ENCODE peak calls at places on chromosomes 3 and 15, in ten cellular contexts. I, U, P, H, J, X, R, F, N and V are unnamed samples.
A peak's percentile ranks its signal among the peaks of the same experiment; 100 is the strongest.

GRCh38 chr3:105970283-105970682 is 101.5 kb upstream of the CBLB start:
- DNase-seq in I (peak; percentile 29), U (peak; percentile 11), P (peak; percentile 80), H (no peak), J (peak; percentile 85), X (peak; percentile 55), R (peak; percentile 96), F (no peak), N (peak; percentile 96), V (peak; percentile 95)

GRCh38 chr3:132972333-132972732 is 65.9 kb upstream of the TMEM108 start:
- DNase-seq in I (no peak), U (no peak), P (peak; percentile 51), H (no peak), J (no peak), X (no peak), R (peak; percentile 42), F (no peak), N (peak; percentile 23), V (no peak)

GRCh38 chr15:29270169-29270955 is 740 bp upstream of the NSMCE3 start:
- DNase-seq in I (peak; percentile 8), U (no peak), P (peak; percentile 28), H (no peak), J (no peak), X (no peak), R (peak; percentile 54), F (no peak), N (peak; percentile 54), V (no peak)

GRCh38 chr15:33013827-33014445 is 180.6 kb downstream of the FMN1 start:
- DNase-seq in I (no peak), U (no peak), P (peak; percentile 88), H (no peak), J (no peak), X (no peak), R (peak; percentile 50), F (no peak), N (peak; percentile 27), V (peak; percentile 75)

GRCh38 chr3:30012941-30013543 is 593.4 kb upstream of the TGFBR2 start:
- DNase-seq in I (peak; percentile 69), U (peak; percentile 87), P (peak; percentile 58), H (peak; percentile 85), J (peak; percentile 89), X (peak; percentile 46), R (peak; percentile 84), F (peak; percentile 61), N (peak; percentile 81), V (peak; percentile 82)

GRCh38 chr3:126290325-126290724 is 66.9 kb downstream of the KLF15 start:
- DNase-seq in I (no peak), U (no peak), P (no peak), H (no peak), J (peak; percentile 42), X (no peak), R (no peak), F (no peak), N (no peak), V (no peak)

GRCh38 chr3:13135811-13136321 is 62.6 kb upstream of the IQSEC1 start:
- DNase-seq in I (no peak), U (no peak), P (no peak), H (no peak), J (peak; percentile 78), X (peak; percentile 34), R (no peak), F (no peak), N (no peak), V (no peak)

GRCh38 chr15:55694652-55695150 is 48.3 kb downstream of the PRTG start:
- DNase-seq in I (no peak), U (peak; percentile 59), P (no peak), H (peak; percentile 57), J (no peak), X (no peak), R (no peak), F (no peak), N (no peak), V (no peak)

GRCh38 chr3:194574639-194575483 is 58.4 kb downstream of the TMEM44 start:
- DNase-seq in I (no peak), U (no peak), P (peak; percentile 57), H (no peak), J (no peak), X (no peak), R (peak; percentile 82), F (no peak), N (peak; percentile 84), V (peak; percentile 41)

GRCh38 chr15:65451989-65452388 is 29.2 kb upstream of the IGDCC4 start:
- DNase-seq in I (no peak), U (no peak), P (no peak), H (no peak), J (no peak), X (no peak), R (no peak), F (no peak), N (no peak), V (no peak)

GRCh38 chr3:184155644-184156521 is 706 bp downstream of the DVL3 start:
- DNase-seq in I (peak; percentile 52), U (peak; percentile 52), P (peak; percentile 48), H (peak; percentile 62), J (peak; percentile 90), X (no peak), R (no peak), F (peak; percentile 46), N (no peak), V (peak; percentile 42)

GRCh38 chr3:60742606-60743145 is 508.6 kb downstream of the FHIT start:
- DNase-seq in I (no peak), U (peak; percentile 42), P (peak; percentile 2), H (peak; percentile 75), J (no peak), X (no peak), R (peak; percentile 17), F (no peak), N (peak; percentile 17), V (peak; percentile 65)

GRCh38 chr3:150797155-150797554 is 34.2 kb upstream of the SIAH2 start:
- DNase-seq in I (no peak), U (no peak), P (no peak), H (no peak), J (no peak), X (no peak), R (no peak), F (no peak), N (no peak), V (peak; percentile 8)

GRCh38 chr15:58564967-58565366 is 133.2 kb downstream of the LIPC start:
- DNase-seq in I (no peak), U (no peak), P (no peak), H (no peak), J (peak; percentile 36), X (no peak), R (no peak), F (no peak), N (no peak), V (no peak)

GRCh38 chr3:58563386-58564035 is 13.7 kb downstream of the FAM107A start:
- DNase-seq in I (no peak), U (no peak), P (peak; percentile 60), H (no peak), J (peak; percentile 79), X (no peak), R (peak; percentile 27), F (no peak), N (no peak), V (no peak)

GRCh38 chr3:26712211-26713026 is 89.8 kb downstream of the LRRC3B start:
- DNase-seq in I (peak; percentile 4), U (peak; percentile 89), P (peak; percentile 11), H (peak; percentile 87), J (no peak), X (no peak), R (peak; percentile 23), F (no peak), N (peak; percentile 22), V (peak; percentile 50)
- TF ChIP-seq CTCF in I (peak; percentile 70), U (peak; percentile 80), P (peak; percentile 51), H (peak; percentile 82), J (no peak), X (peak; percentile 32), R (peak; percentile 39), F (peak; percentile 63), N (peak; percentile 35), V (peak; percentile 56)

GRCh38 chr3:65334045-65334665 is 646.4 kb upstream of the ADAMTS9 start:
- DNase-seq in I (no peak), U (no peak), P (no peak), H (peak; percentile 9), J (no peak), X (no peak), R (no peak), F (no peak), N (peak; percentile 61), V (no peak)
- TF ChIP-seq CTCF in I (peak; percentile 20), U (peak; percentile 27), P (peak; percentile 10), H (peak; percentile 41), J (no peak), X (no peak), R (peak; percentile 2), F (no peak), N (peak; percentile 22), V (no peak)

DNA sequence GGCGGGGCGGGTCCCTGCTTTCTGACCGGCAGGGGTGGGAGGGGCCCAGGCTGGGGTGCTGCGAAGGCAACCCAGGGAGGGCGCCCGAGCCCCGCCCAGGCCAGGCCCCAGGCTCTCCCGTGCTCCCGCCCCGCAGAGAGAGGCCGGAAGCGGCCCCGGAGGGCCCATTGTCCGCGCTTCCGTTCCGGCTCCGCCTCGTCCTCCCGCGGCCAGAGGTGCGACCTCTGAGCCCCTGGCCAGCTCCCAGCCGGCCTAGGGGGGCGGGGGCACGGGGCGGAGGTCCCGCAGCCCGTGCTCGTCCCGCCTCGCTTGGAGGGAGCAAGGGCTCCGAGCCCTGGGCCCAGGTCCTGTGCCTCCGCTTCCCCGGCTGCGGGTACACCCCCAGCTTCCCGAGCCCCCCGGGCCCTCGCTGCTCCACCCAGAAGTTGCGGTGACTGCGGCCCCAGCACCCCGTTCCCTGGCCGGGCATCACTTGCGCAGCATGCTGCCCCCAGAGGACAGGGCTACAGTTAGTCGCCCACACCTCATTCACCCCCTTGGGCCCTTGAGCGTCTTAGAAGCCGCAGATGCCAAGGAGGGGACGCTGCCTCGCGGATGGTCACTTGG is 20.4 kb upstream of the PLXND1 start:
- DNase-seq in I (no peak), U (peak; percentile 93), P (peak; percentile 69), H (peak; percentile 89), J (peak; percentile 98), X (peak; percentile 85), R (peak; percentile 87), F (peak; percentile 98), N (peak; percentile 92), V (peak; percentile 86)
- TF ChIP-seq CTCF in I (no peak), U (no peak), P (no peak), H (peak; percentile 7), J (no peak), X (no peak), R (no peak), F (peak; percentile 12), N (no peak), V (no peak)

DNA sequence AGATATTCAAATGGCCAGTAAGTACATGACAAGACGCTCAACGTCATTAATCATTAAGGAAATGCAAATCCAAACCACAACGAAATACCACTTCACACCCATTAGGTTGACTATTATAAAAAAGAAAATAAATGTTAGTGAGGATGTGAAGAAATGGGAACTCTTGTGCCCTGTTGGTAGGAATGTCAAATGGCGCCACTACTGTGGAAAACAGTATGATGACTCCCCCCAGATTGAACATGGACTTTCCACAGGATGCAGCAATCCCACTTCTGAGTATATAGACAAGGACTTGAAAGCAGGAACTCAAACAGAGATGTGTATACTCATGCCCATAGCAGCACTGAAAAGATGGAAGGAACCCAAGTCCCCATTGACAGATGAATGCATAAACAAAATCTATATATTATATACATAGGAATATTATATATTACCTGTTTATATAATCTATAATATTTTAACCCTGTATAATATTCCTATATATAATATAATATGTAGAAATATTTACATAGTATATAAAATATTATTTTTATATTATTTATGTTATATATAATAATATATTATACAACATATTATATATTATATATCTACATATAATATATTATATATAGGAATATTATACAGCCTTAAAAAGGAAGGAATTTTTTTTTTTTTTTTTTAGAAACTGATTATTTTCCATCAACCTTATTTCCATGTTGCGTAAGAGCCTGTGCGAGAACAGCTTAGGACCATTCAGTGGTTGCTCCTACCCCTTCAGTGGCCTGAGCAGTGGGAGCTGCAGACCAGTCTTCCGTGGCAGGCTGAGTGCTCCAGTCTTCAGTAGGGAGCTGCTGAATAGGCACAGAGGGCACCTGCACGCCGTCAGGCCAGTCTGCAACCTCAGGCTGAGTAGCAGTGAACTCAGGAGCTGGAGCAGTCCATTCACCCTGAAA is 17.6 kb upstream of the PIGZ start:
- DNase-seq in I (no peak), U (no peak), P (no peak), H (no peak), J (no peak), X (no peak), R (peak; percentile 23), F (no peak), N (no peak), V (no peak)
- TF ChIP-seq CTCF in I (no peak), U (no peak), P (no peak), H (peak; percentile 9), J (no peak), X (no peak), R (no peak), F (no peak), N (no peak), V (no peak)